ENCODE peak calls at places on chromosomes 2 and 18, in ten cellular contexts. P, B, J, E, Q, S, H, Z, X and K are unnamed samples.

GRCh38 chr2:177533253-177533652 is 140.7 kb downstream of the AGPS start:
- DNase-seq in P (no peak), B (no peak), J (no peak), E (no peak), Q (no peak), S (no peak), H (no peak), Z (no peak), X (no peak), K (no peak)

GRCh38 chr2:219442206-219443015 is 7.8 kb downstream of the SPEG start:
- DNase-seq in P (no peak), B (peak), J (no peak), E (no peak), Q (peak), S (no peak), H (peak), Z (no peak), X (no peak), K (no peak)

GRCh38 chr2:213806125-213806726 is 522.0 kb downstream of the SPAG16 start:
- DNase-seq in P (no peak), B (peak), J (no peak), E (no peak), Q (peak), S (peak), H (peak), Z (no peak), X (no peak), K (no peak)

GRCh38 chr2:216015722-216016464 is 2.5 kb upstream of the MREG start:
- DNase-seq in P (no peak), B (no peak), J (no peak), E (peak), Q (peak), S (no peak), H (no peak), Z (peak), X (peak), K (no peak)

GRCh38 chr2:231573096-231573495 is 19.6 kb upstream of the TEX44 start:
- DNase-seq in P (no peak), B (no peak), J (no peak), E (no peak), Q (no peak), S (no peak), H (no peak), Z (no peak), X (no peak), K (no peak)

GRCh38 chr2:25493207-25493606 is 151.5 kb upstream of the DNMT3A start:
- DNase-seq in P (no peak), B (no peak), J (no peak), E (no peak), Q (no peak), S (no peak), H (no peak), Z (no peak), X (no peak), K (no peak)

GRCh38 chr2:52117299-52117698 is 1085.4 kb upstream of the NRXN1 start:
- DNase-seq in P (no peak), B (no peak), J (no peak), E (no peak), Q (no peak), S (no peak), H (no peak), Z (no peak), X (no peak), K (no peak)

GRCh38 chr18:38972571-38972970 is 1407.0 kb upstream of the CELF4 start:
- DNase-seq in P (no peak), B (no peak), J (no peak), E (no peak), Q (no peak), S (no peak), H (no peak), Z (no peak), X (no peak), K (no peak)

GRCh38 chr2:219616550-219616949 is 10.9 kb upstream of the SLC4A3 start:
- DNase-seq in P (no peak), B (no peak), J (no peak), E (no peak), Q (no peak), S (no peak), H (no peak), Z (no peak), X (no peak), K (no peak)

GRCh38 chr2:180980185-180980942 is at the start of gene UBE2E3:
- DNase-seq in P (peak), B (peak), J (peak), E (peak), Q (peak), S (peak), H (peak), Z (peak), X (peak), K (peak)

GRCh38 chr2:172092716-172093415 is 7.6 kb downstream of the DLX1 start:
- DNase-seq in P (no peak), B (no peak), J (no peak), E (peak), Q (peak), S (no peak), H (no peak), Z (no peak), X (no peak), K (no peak)

GRCh38 chr2:135960598-135961551 is 24.6 kb downstream of the DARS1 start:
- DNase-seq in P (no peak), B (no peak), J (no peak), E (no peak), Q (peak), S (no peak), H (no peak), Z (no peak), X (peak), K (no peak)